ENCODE peak calls at places on chromosomes 7 and 10, in four cellular contexts. X, B, F and U are unnamed samples. For H3K27me3, the result is how much of the 10 kb centered on the place peaks cover.

GRCh38 chr7:39421251-39421650 is 145.0 kb upstream of the YAE1 start:
- DNase-seq in X (no peak), B (no peak), F (no peak), U (no peak)

GRCh38 chr10:111128331-111129167 is 51.7 kb downstream of the ADRA2A start:
- DNase-seq in X (no peak), B (no peak), F (peak), U (peak)

GRCh38 chr10:45672201-45673073 is at the start of gene ZFAND4:
- DNase-seq in X (peak), B (peak), F (peak), U (peak)

GRCh38 chr7:95430864-95431263 is 4.0 kb downstream of the PON2 start:
- DNase-seq in X (no peak), B (no peak), F (peak), U (peak)

GRCh38 chr10:31554556-31554955 is 235.5 kb downstream of the ZEB1 start:
- DNase-seq in X (no peak), B (no peak), F (peak), U (no peak)

GRCh38 chr7:114889646-114890285 is 32.1 kb upstream of the MDFIC start:
- DNase-seq in X (no peak), B (no peak), F (peak), U (peak)

GRCh38 chr7:151100921-151101320 is 14.6 kb downstream of the AGAP3 start:
- DNase-seq in X (no peak), B (peak), F (no peak), U (no peak)

GRCh38 chr7:6443372-6443941 is 4.3 kb downstream of the DAGLB start:
- DNase-seq in X (no peak), B (no peak), F (peak), U (peak)

GRCh38 chr10:70917635-70918034 is 29.3 kb upstream of the PCBD1 start:
- DNase-seq in X (no peak), B (peak), F (no peak), U (no peak)

GRCh38 chr7:122652851-122653250 is 46.1 kb downstream of the RNF133 start:
- DNase-seq in X (peak), B (no peak), F (no peak), U (peak)

GRCh38 chr7:6444516-6445269 is 3.1 kb downstream of the DAGLB start:
- DNase-seq in X (no peak), B (no peak), F (peak), U (peak)

GRCh38 chr10:17582015-17582414 is 35.2 kb downstream of the HACD1 start:
- DNase-seq in X (no peak), B (no peak), F (no peak), U (no peak)

GRCh38 chr7:158078161-158078910 is 509.3 kb downstream of the PTPRN2 start:
- DNase-seq in X (no peak), B (peak), F (no peak), U (no peak)

GRCh38 chr10:69819713-69820506 is 18.2 kb downstream of the COL13A1 start:
- DNase-seq in X (no peak), B (no peak), F (peak), U (no peak)

GRCh38 chr10:43845121-43845520 is 196.4 kb upstream of the ZNF32 start:
- DNase-seq in X (no peak), B (no peak), F (no peak), U (no peak)

GRCh38 chr10:124155781-124156401 is 62.5 kb upstream of the CHST15 start:
- DNase-seq in X (no peak), B (no peak), F (no peak), U (no peak)

GRCh38 chr10:51250278-51250914 is 176.1 kb downstream of the PRKG1 start:
- DNase-seq in X (no peak), B (no peak), F (no peak), U (no peak)

GRCh38 chr7:21338728-21339164 is 89.1 kb upstream of the SP4 start:
- DNase-seq in X (no peak), B (no peak), F (no peak), U (peak)

GRCh38 chr10:57049096-57049495 is 688.0 kb upstream of the ZWINT start:
- DNase-seq in X (no peak), B (no peak), F (no peak), U (no peak)

GRCh38 chr7:130897515-130898419 is 163.8 kb upstream of the KLF14 start:
- DNase-seq in X (no peak), B (no peak), F (no peak), U (no peak)

GRCh38 chr7:47844311-47844710 is 104.0 kb downstream of the PKD1L1 start:
- DNase-seq in X (no peak), B (no peak), F (no peak), U (peak)

GRCh38 chr10:35300063-35300699 is 36.1 kb upstream of the CCNY start:
- DNase-seq in X (no peak), B (no peak), F (peak), U (peak)

GRCh38 chr7:1693991-1694524 is 24.0 kb downstream of the ELFN1 start:
- DNase-seq in X (no peak), B (peak), F (peak), U (no peak)

GRCh38 chr10:6204341-6205191 is 1.8 kb downstream of the PFKFB3 start:
- DNase-seq in X (peak), B (no peak), F (peak), U (peak)

GRCh38 chr10:35259769-35260397 is 76.4 kb upstream of the CCNY start:
- DNase-seq in X (no peak), B (no peak), F (peak), U (peak)

GRCh38 chr7:95859434-95859833 is 87.1 kb downstream of the DYNC1I1 start:
- DNase-seq in X (no peak), B (no peak), F (peak), U (peak)

GRCh38 chr10:15627617-15628196 is 92.0 kb downstream of the ITGA8 start:
- DNase-seq in X (no peak), B (no peak), F (peak), U (no peak)

GRCh38 chr7:5704534-5704922 is 76.9 kb downstream of the RNF216 start:
- DNase-seq in X (peak), B (no peak), F (peak), U (peak)

GRCh38 chr7:80187279-80187678 is 52.6 kb downstream of the GNAI1 start:
- DNase-seq in X (no peak), B (no peak), F (no peak), U (no peak)

GRCh38 chr7:90474284-90475210 is 5.1 kb downstream of the PTTG1IP2 start:
- DNase-seq in X (no peak), B (no peak), F (peak), U (peak)

GRCh38 chr7:2629740-2630681 is 1.8 kb upstream of the TTYH3 start:
- DNase-seq in X (peak), B (peak), F (peak), U (peak)

GRCh38 chr7:102077081-102077480 is 209.6 kb upstream of the SH2B2 start:
- DNase-seq in X (no peak), B (no peak), F (no peak), U (no peak)

GRCh38 chr7:2863461-2864066 is 19.5 kb upstream of the GNA12 start:
- DNase-seq in X (no peak), B (no peak), F (peak), U (peak)

GRCh38 chr7:157871681-157872080 is 534.9 kb downstream of the DNAJB6 start:
- DNase-seq in X (no peak), B (no peak), F (no peak), U (no peak)

GRCh38 chr7:47277321-47277781 is 304.6 kb downstream of the TNS3 start:
- DNase-seq in X (no peak), B (no peak), F (no peak), U (no peak)

GRCh38 chr7:153324094-153324493 is 564.5 kb downstream of the ACTR3B start:
- DNase-seq in X (no peak), B (no peak), F (no peak), U (no peak)

GRCh38 chr7:117480978-117481377 is 1.2 kb downstream of the CFTR start:
- DNase-seq in X (no peak), B (no peak), F (no peak), U (no peak)

GRCh38 chr7:117479480-117480224 is at the start of gene CFTR:
- DNase-seq in X (peak), B (peak), F (no peak), U (no peak)

DNA sequence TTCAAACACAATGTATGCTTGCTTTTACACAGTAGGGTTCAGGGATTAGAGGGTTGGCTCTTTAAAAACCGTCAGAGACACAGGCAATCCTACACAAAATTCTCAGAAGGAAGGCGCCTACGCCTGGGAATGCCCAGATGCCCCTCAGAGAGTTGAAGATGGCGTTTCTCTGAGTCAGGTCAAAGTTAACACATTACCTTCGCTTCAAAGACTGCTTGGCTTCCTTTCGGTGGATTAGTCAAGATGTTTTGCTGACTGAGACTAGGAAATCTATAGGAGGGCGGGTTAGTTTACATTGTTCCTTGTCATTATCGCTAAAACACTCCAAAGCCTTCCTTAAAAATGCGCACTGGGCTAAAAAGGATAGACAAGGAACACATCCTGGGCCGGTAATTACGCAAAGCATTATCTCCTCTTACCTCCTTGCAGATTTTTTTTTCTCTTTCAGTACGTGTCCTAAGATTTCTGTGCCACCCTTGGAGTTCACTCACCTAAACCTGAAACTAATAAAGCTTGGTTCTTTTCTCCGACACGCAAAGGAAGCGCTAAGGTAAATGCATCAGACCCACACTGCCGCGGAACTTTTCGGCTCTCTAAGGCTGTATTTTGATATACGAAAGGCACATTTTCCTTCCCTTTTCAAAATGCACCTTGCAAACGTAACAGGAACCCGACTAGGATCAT is 887 bp upstream of the CFTR start:
- DNase-seq in X (no peak), B (no peak), F (no peak), U (peak)
- TF ChIP-seq CTCF in X (no peak), B (no peak), F (no peak), U (no peak)

DNA sequence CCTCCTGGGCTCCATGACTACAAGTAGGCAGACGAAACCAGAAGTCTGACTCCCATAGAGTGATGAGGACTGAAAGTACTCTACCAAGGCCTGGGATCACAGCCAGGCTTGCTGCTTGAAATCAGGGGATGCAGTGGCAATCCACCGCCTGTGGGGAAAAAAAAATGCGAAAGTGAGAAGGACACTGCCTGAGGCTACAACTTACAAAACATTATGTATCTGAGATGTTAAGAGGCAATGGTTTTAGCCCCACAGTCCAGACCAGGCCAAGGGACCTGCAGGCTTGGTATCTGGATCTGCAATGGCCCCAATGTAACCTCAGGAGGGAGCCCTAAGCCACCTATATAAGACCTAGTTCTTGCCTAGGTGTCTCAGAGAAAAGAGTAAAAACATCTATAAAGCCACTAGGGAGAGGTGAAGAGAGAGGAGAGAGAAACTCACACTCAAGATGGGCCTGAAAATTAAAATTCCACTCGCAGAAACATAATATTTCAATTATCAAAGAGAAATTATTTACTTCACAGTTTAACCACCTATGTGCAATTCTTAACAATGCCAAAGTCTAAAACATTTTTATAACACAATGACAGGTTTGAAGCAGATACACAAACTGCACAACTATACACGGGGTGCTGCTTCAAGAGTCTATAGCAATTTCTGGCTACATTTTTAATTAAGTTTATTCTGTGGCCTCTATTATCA is 13.9 kb downstream of the DNAJC1 start:
- DNase-seq in X (peak), B (no peak), F (peak), U (peak)
- H3K4me3 ChIP-seq in X (no peak), B (no peak), F (no peak), U (no peak)

GRCh38 chr10:14524692-14525091 is 194.0 kb upstream of the FRMD4A start:
- DNase-seq in X (no peak), B (no peak), F (no peak), U (no peak)
- H3K27me3 ChIP-seq in X (under half), B (under half), F (under half), U (under half)

GRCh38 chr7:68724965-68725364 is 873.3 kb upstream of the AUTS2 start:
- DNase-seq in X (no peak), B (no peak), F (no peak), U (no peak)

GRCh38 chr7:68726386-68726785 is 871.9 kb upstream of the AUTS2 start:
- DNase-seq in X (no peak), B (no peak), F (no peak), U (no peak)

GRCh38 chr7:68729361-68729760 is 868.9 kb upstream of the AUTS2 start:
- DNase-seq in X (no peak), B (no peak), F (no peak), U (no peak)

GRCh38 chr7:68722044-68722443 is 876.2 kb upstream of the AUTS2 start:
- DNase-seq in X (no peak), B (no peak), F (no peak), U (no peak)

DNA sequence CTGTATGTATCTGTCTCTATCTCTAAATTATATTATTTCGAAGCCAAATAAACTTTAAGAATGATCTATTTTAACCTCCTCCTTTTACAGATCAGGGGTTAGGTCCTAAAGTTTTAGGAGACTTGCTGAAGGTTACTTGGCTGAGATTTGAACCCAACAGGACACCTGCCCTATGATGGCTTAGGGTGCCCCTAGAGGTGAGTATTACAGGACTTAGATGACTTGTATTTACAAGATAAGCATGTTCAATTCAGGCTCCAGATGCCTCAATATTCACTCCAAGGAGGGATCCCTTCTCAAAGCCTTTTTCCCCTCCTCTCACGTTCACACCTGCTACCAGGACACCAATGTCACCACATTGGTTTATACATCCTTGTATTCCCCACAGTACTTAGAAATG is 872.4 kb upstream of the AUTS2 start:
- DNase-seq in X (no peak), B (no peak), F (no peak), U (no peak)
- TF ChIP-seq CTCF in X (no peak), B (no peak), F (no peak), U (no peak)

DNA sequence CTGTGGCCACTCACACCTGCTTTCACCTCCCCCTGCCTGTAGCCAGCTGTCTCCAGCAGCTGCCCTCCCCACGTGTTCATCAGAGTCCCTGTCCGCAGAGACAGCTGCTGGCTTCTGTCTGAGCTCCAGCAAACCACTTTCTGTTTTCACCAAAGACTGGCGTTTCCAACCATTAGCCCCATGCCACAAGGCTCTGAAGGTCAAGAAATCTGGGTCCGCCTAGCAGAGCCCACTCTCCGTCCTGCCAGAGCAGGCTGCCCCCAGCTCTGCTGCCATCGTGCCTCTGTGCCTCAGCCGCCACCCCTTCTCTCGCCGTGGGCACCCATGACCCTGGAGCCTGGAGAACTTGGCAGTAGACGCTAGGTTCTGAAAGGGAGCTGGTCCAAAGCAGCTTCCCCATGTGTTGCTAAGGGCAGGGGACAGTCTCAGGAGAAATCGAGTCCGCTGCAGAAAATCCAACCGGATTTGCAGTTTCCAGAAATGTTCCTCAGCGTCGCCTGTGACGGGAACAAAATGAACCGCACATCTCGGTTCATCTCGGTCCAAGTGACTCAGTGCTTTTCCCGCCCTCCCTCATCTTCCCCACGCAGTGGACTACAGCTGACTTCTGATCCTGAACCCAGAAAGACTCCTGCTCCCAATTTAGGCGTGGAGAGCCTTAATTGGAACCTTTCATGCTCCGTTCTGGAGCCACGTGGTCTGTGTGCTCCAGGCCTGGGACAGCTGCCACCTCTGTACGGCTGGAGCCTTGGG is 28.0 kb downstream of the TMEM120A start:
- DNase-seq in X (no peak), B (peak), F (no peak), U (no peak)
- H3K4me3 ChIP-seq in X (no peak), B (no peak), F (no peak), U (no peak)

GRCh38 chr10:4780097-4780496 is 45.9 kb upstream of the AKR1E2 start:
- DNase-seq in X (no peak), B (no peak), F (no peak), U (no peak)
- H3K27me3 ChIP-seq in X (under half), B (under half), F (under half), U (under half)

GRCh38 chr10:10623958-10624590 is 393.6 kb upstream of the CELF2 start:
- DNase-seq in X (no peak), B (no peak), F (no peak), U (no peak)
- TF ChIP-seq CTCF in X (no peak), B (no peak), F (no peak), U (no peak)

DNA sequence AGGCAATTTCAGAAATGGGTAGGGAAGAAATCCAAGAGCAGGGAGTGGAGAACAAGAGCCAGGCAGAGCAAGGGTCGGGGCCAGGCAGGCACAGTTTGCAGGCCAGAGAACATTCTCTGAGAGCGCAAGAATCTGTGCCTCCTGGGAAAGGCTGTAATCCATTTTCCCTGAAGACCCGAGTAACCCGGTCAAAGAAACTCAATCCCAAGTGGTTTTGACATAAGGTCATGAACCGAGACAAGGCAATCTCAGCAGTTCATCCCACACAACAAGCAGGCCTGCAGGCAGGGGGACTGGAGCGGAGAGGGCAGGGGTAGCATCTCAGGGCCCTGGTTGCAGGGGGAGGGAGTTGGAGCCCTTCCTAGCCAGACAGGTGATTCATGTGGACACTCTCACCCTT is 258.4 kb downstream of the PLXNA4 start:
- DNase-seq in X (no peak), B (no peak), F (no peak), U (no peak)
- H3K4me3 ChIP-seq in X (no peak), B (no peak), F (no peak), U (no peak)

GRCh38 chr10:125428054-125428453 is 254.9 kb downstream of the TEX36 start:
- DNase-seq in X (no peak), B (no peak), F (no peak), U (no peak)
- H3K27me3 ChIP-seq in X (under half), B (under half), F (under half), U (under half)

GRCh38 chr7:106178593-106179134 is 66.6 kb upstream of the SYPL1 start:
- DNase-seq in X (peak), B (no peak), F (peak), U (peak)
- TF ChIP-seq CTCF in X (peak), B (no peak), F (peak), U (peak)